ENCODE peak calls at places on chromosomes 5 and 9, in four cellular contexts. H is sigmoid colon, U is uterus, E is transverse colon. T is an unnamed sample.

GRCh38 chr5:116145416-116145815 is 60.6 kb downstream of the COMMD10 start:
- DNase-seq in U (no peak), E (no peak), H (no peak), T (no peak)

GRCh38 chr9:76654575-76654974 is 109.7 kb upstream of the PCA3 start:
- DNase-seq in U (no peak), E (no peak), H (no peak), T (no peak)

GRCh38 chr5:145941677-145942130 is 5.3 kb downstream of the SH3RF2 start:
- DNase-seq in H (no peak), E (no peak), U (no peak), T (no peak)

GRCh38 chr5:54996476-54996875 is 11.1 kb upstream of the ESM1 start:
- DNase-seq in H (no peak), E (no peak), U (no peak), T (no peak)

GRCh38 chr9:125633116-125633743 is 73.8 kb downstream of the MAPKAP1 start:
- DNase-seq in E (no peak), U (no peak), H (no peak), T (no peak)

GRCh38 chr9:8733096-8733954 is 933.7 kb upstream of the DMAC1 start:
- DNase-seq in H (no peak), E (no peak), U (no peak), T (peak)

GRCh38 chr5:84032404-84032803 is 311.7 kb upstream of the HAPLN1 start:
- DNase-seq in U (no peak), H (no peak), E (no peak), T (no peak)

GRCh38 chr9:110776207-110776606 is 107.6 kb downstream of the MUSK start:
- DNase-seq in H (no peak), U (no peak), E (no peak), T (no peak)

GRCh38 chr9:100066539-100066938 is 32.3 kb downstream of the ERP44 start:
- DNase-seq in H (no peak), U (no peak), E (no peak), T (no peak)

GRCh38 chr5:150217874-150218692 is 28.2 kb downstream of the SLC6A7 start:
- DNase-seq in H (peak), E (peak), U (peak), T (peak)

GRCh38 chr5:112004867-112005532 is 248.0 kb upstream of the NREP start:
- DNase-seq in H (no peak), U (no peak), E (no peak), T (no peak)

GRCh38 chr5:172762214-172763119 is 8.5 kb downstream of the DUSP1 start:
- DNase-seq in E (no peak), H (no peak), U (no peak), T (no peak)

GRCh38 chr9:93827545-93828330 is 127.4 kb downstream of the BARX1 start:
- DNase-seq in E (peak), U (no peak), H (no peak), T (peak)
- H3K4me3 ChIP-seq in E (peak), U (peak), H (peak), T (peak)

GRCh38 chr5:157821822-157822622 is 36.9 kb downstream of the CLINT1 start:
- DNase-seq in H (no peak), E (no peak), U (no peak), T (no peak)
- H3K27ac ChIP-seq in H (peak), E (peak), U (peak), T (no peak)

GRCh38 chr9:70143394-70144130 is 99.9 kb downstream of the MAMDC2 start:
- DNase-seq in U (no peak), H (no peak), E (no peak), T (no peak)
- H3K4me3 ChIP-seq in U (no peak), H (no peak), E (no peak), T (no peak)

GRCh38 chr9:131645078-131645776 is 94.6 kb downstream of the RAPGEF1 start:
- DNase-seq in H (no peak), E (no peak), U (no peak), T (no peak)
- H3K27ac ChIP-seq in H (peak), E (no peak), U (no peak), T (no peak)

GRCh38 chr5:180673371-180674252 is 24.2 kb upstream of the FLT4 start:
- DNase-seq in E (no peak), U (no peak), H (no peak), T (no peak)
- H3K4me3 ChIP-seq in E (no peak), U (no peak), H (no peak), T (peak)

DNA sequence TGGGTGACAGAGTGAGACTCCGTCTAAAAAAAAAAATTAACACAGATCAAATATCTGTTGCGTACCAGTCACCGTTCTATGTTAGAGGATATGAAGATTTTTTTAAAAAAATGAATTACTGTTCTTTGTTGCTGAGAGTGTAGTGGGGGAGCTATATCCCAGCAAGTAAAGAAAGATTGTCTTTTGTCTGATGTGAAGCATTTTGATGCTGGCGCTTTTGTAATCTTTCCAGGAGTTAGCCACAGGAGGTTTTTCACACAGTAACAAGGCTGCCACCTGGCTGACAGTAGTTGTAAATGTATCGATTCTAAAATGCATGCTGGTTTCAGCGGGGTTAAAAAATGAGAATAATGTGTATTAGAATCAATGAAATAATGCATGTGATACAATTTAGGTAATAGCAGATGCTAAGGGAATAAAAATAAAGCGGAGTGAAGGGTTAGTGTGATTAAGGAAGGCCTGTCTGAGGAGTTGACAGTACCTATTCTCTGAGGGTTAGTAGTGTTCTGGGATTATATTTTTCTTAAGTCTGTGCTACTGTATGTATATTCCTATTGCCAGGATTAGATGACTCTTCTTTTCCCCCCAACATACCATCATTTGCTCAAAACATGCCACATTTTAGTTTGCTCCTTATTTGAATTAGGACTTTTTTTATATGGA is 3.4 kb downstream of the LMNB1 start:
- DNase-seq in U (peak), E (peak), H (no peak), T (no peak)
- H3K27ac ChIP-seq in U (no peak), E (no peak), H (no peak), T (no peak)

DNA sequence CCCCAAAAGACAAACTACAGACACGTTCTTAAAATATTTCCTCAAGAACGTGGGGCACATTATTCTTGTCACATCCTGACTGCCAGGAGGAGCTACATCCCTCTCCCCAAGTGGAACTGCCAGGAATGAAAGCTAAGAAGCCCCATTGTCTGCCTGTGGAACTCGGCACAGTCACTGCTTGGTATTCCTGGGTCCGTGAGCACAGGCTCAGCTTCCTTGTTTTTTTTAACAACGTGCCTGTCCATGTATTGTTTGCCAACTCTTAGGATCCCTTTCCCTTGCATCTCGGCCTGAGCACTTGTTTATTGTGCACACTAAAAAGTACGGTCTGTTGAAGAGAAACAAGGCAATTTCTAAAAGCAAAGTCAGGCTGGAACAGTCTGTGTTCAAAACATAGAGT is 47.0 kb upstream of the SELENOP start:
- DNase-seq in U (no peak), E (peak), H (no peak), T (peak)
- H3K4me3 ChIP-seq in U (no peak), E (no peak), H (no peak), T (no peak)

GRCh38 chr5:123874600-123875201 is 362.7 kb downstream of the CSNK1G3 start:
- DNase-seq in E (no peak), H (no peak), U (no peak), T (peak)
- H3K27ac ChIP-seq in E (no peak), H (no peak), U (no peak), T (peak)

GRCh38 chr9:89247431-89248370 is 63.3 kb upstream of the CKS2 start:
- DNase-seq in H (no peak), U (no peak), E (no peak), T (no peak)
- H3K4me3 ChIP-seq in H (no peak), U (no peak), E (no peak), T (no peak)

DNA sequence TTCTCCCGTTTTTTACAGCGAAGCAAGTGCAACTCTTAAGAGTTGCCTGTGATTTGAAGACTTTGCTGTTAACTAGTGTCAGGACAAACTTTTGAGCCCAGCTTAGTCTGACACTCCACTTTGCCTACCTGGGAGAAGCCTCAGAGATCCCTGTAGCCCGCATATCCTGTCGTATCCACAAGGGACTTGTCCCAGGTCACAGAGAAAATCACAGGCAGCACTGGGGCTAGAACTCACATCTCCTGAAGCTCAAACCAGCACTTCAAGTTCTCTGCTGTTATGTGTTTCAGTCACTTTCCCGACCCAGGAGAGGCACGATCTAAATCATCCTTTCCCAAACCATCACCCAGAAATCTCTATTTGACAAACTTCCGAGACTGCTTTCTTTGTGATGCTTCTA is 584.5 kb downstream of the ACTL7B start:
- DNase-seq in H (no peak), E (no peak), U (no peak), T (no peak)
- H3K27ac ChIP-seq in H (no peak), E (peak), U (no peak), T (no peak)